ENCODE peak calls at places on chromosomes 3 and 15, in five cellular contexts. One of them, this sample, is unnamed. For H3K36me3 and H3K4me1, the result is how much of the 10 kb centered on the place peaks cover.

GRCh38 chr15:78712797-78713515 is 71.9 kb upstream of the CHRNB4 start:
- DNase-seq in sigmoid colon: no peak
- DNase-seq in gastrocnemius medialis: no peak
- DNase-seq in body of pancreas: no peak
- DNase-seq in endothelial cell of umbilical vein: no peak
- DNase-seq in this sample: no peak

GRCh38 chr15:94930945-94931344 is 699.6 kb downstream of the MCTP2 start:
- DNase-seq in gastrocnemius medialis: no peak
- DNase-seq in body of pancreas: no peak
- DNase-seq in sigmoid colon: no peak
- DNase-seq in endothelial cell of umbilical vein: no peak
- DNase-seq in this sample: no peak

GRCh38 chr3:152317956-152318355 is 49.2 kb downstream of the MBNL1 start:
- DNase-seq in endothelial cell of umbilical vein: peak
- DNase-seq in sigmoid colon: no peak
- DNase-seq in body of pancreas: no peak
- DNase-seq in gastrocnemius medialis: no peak
- DNase-seq in this sample: no peak

GRCh38 chr15:69457304-69458280 is 5.0 kb downstream of the RPLP1 start:
- DNase-seq in body of pancreas: no peak
- DNase-seq in gastrocnemius medialis: peak
- DNase-seq in endothelial cell of umbilical vein: no peak
- DNase-seq in sigmoid colon: no peak
- DNase-seq in this sample: no peak

GRCh38 chr3:54122046-54122801 is at the start of gene CACNA2D3:
- DNase-seq in body of pancreas: no peak
- DNase-seq in sigmoid colon: peak
- DNase-seq in gastrocnemius medialis: peak
- DNase-seq in endothelial cell of umbilical vein: no peak
- DNase-seq in this sample: no peak

GRCh38 chr15:96889734-96890480 is 559.4 kb downstream of the NR2F2 start:
- DNase-seq in endothelial cell of umbilical vein: peak
- DNase-seq in body of pancreas: no peak
- DNase-seq in sigmoid colon: no peak
- DNase-seq in gastrocnemius medialis: no peak
- DNase-seq in this sample: peak

GRCh38 chr3:188947401-188947982 is 224.3 kb upstream of the TPRG1 start:
- DNase-seq in endothelial cell of umbilical vein: peak
- DNase-seq in body of pancreas: peak
- DNase-seq in gastrocnemius medialis: peak
- DNase-seq in sigmoid colon: peak
- DNase-seq in this sample: peak

GRCh38 chr3:155554777-155555445 is 190.0 kb downstream of the PLCH1 start:
- DNase-seq in gastrocnemius medialis: no peak
- DNase-seq in sigmoid colon: no peak
- DNase-seq in body of pancreas: peak
- DNase-seq in endothelial cell of umbilical vein: no peak
- DNase-seq in this sample: no peak

GRCh38 chr3:49352286-49352685 is 5.9 kb downstream of the GPX1 start:
- DNase-seq in body of pancreas: no peak
- DNase-seq in sigmoid colon: no peak
- DNase-seq in gastrocnemius medialis: no peak
- DNase-seq in endothelial cell of umbilical vein: peak
- DNase-seq in this sample: no peak

GRCh38 chr3:69324362-69325025 is 61.4 kb downstream of the FRMD4B start:
- DNase-seq in gastrocnemius medialis: no peak
- DNase-seq in endothelial cell of umbilical vein: no peak
- DNase-seq in body of pancreas: no peak
- DNase-seq in sigmoid colon: no peak
- DNase-seq in this sample: no peak

GRCh38 chr15:67143646-67144045 is 78.2 kb downstream of the SMAD3 start:
- DNase-seq in sigmoid colon: peak
- DNase-seq in endothelial cell of umbilical vein: no peak
- DNase-seq in body of pancreas: no peak
- DNase-seq in gastrocnemius medialis: no peak
- DNase-seq in this sample: peak

GRCh38 chr15:62392411-62392810 is 227.3 kb upstream of the C2CD4B start:
- DNase-seq in endothelial cell of umbilical vein: no peak
- DNase-seq in sigmoid colon: no peak
- DNase-seq in body of pancreas: peak
- DNase-seq in gastrocnemius medialis: peak
- DNase-seq in this sample: no peak

GRCh38 chr3:71299160-71299559 is 284.4 kb downstream of the FOXP1 start:
- DNase-seq in endothelial cell of umbilical vein: no peak
- DNase-seq in sigmoid colon: no peak
- DNase-seq in gastrocnemius medialis: no peak
- DNase-seq in body of pancreas: no peak
- DNase-seq in this sample: no peak

GRCh38 chr3:196207833-196208607 is 3.2 kb downstream of the ZDHHC19 start:
- DNase-seq in endothelial cell of umbilical vein: no peak
- DNase-seq in sigmoid colon: no peak
- DNase-seq in gastrocnemius medialis: no peak
- DNase-seq in body of pancreas: no peak
- DNase-seq in this sample: no peak

GRCh38 chr15:96767703-96768434 is 437.4 kb downstream of the NR2F2 start:
- DNase-seq in endothelial cell of umbilical vein: no peak
- DNase-seq in gastrocnemius medialis: no peak
- DNase-seq in body of pancreas: no peak
- DNase-seq in sigmoid colon: no peak
- DNase-seq in this sample: no peak

GRCh38 chr3:197339841-197340520 is 41.6 kb upstream of the DLG1 start:
- DNase-seq in endothelial cell of umbilical vein: no peak
- DNase-seq in body of pancreas: no peak
- DNase-seq in gastrocnemius medialis: no peak
- DNase-seq in sigmoid colon: no peak
- DNase-seq in this sample: no peak

GRCh38 chr3:23552506-23552905 is 253.2 kb upstream of the UBE2E1 start:
- DNase-seq in sigmoid colon: no peak
- DNase-seq in body of pancreas: no peak
- DNase-seq in endothelial cell of umbilical vein: no peak
- DNase-seq in gastrocnemius medialis: no peak
- DNase-seq in this sample: no peak

GRCh38 chr3:108554233-108554632 is 35.0 kb downstream of the CIP2A start:
- DNase-seq in gastrocnemius medialis: no peak
- DNase-seq in body of pancreas: no peak
- DNase-seq in endothelial cell of umbilical vein: no peak
- DNase-seq in sigmoid colon: no peak
- DNase-seq in this sample: no peak

GRCh38 chr15:101122806-101123205 is 129.0 kb downstream of the CHSY1 start:
- DNase-seq in sigmoid colon: no peak
- DNase-seq in body of pancreas: no peak
- DNase-seq in gastrocnemius medialis: no peak
- DNase-seq in endothelial cell of umbilical vein: no peak
- DNase-seq in this sample: no peak

GRCh38 chr15:62495670-62496328 is 330.7 kb upstream of the C2CD4B start:
- DNase-seq in endothelial cell of umbilical vein: no peak
- DNase-seq in gastrocnemius medialis: no peak
- DNase-seq in body of pancreas: peak
- DNase-seq in sigmoid colon: peak
- DNase-seq in this sample: peak

GRCh38 chr3:197417451-197417850 is 119.0 kb upstream of the DLG1 start:
- DNase-seq in endothelial cell of umbilical vein: no peak
- DNase-seq in body of pancreas: no peak
- DNase-seq in gastrocnemius medialis: no peak
- DNase-seq in sigmoid colon: peak
- DNase-seq in this sample: no peak

GRCh38 chr3:56960234-56960917 is 100.1 kb upstream of the SPATA12 start:
- DNase-seq in body of pancreas: no peak
- DNase-seq in sigmoid colon: no peak
- DNase-seq in gastrocnemius medialis: no peak
- DNase-seq in endothelial cell of umbilical vein: no peak
- DNase-seq in this sample: no peak

GRCh38 chr3:139657936-139658335 is 19.8 kb downstream of the NMNAT3 start:
- DNase-seq in body of pancreas: no peak
- DNase-seq in sigmoid colon: no peak
- DNase-seq in endothelial cell of umbilical vein: no peak
- DNase-seq in gastrocnemius medialis: no peak
- DNase-seq in this sample: no peak

GRCh38 chr3:141840737-141841544 is 35.5 kb upstream of the ATP1B3 start:
- DNase-seq in sigmoid colon: no peak
- DNase-seq in gastrocnemius medialis: no peak
- DNase-seq in endothelial cell of umbilical vein: peak
- DNase-seq in body of pancreas: no peak
- DNase-seq in this sample: no peak

GRCh38 chr15:20341901-20342605 is 199.5 kb downstream of the GOLGA6L6 start:
- DNase-seq in gastrocnemius medialis: no peak
- DNase-seq in body of pancreas: peak
- DNase-seq in endothelial cell of umbilical vein: peak
- DNase-seq in sigmoid colon: peak
- DNase-seq in this sample: peak

GRCh38 chr3:95297586-95297985 is 1234.7 kb downstream of the NSUN3 start:
- DNase-seq in endothelial cell of umbilical vein: no peak
- DNase-seq in body of pancreas: no peak
- DNase-seq in gastrocnemius medialis: no peak
- DNase-seq in sigmoid colon: no peak
- DNase-seq in this sample: no peak

GRCh38 chr3:63809607-63810006 is 9.5 kb upstream of the C3orf49 start:
- DNase-seq in endothelial cell of umbilical vein: no peak
- DNase-seq in sigmoid colon: no peak
- DNase-seq in body of pancreas: no peak
- DNase-seq in gastrocnemius medialis: no peak
- DNase-seq in this sample: no peak

DNA sequence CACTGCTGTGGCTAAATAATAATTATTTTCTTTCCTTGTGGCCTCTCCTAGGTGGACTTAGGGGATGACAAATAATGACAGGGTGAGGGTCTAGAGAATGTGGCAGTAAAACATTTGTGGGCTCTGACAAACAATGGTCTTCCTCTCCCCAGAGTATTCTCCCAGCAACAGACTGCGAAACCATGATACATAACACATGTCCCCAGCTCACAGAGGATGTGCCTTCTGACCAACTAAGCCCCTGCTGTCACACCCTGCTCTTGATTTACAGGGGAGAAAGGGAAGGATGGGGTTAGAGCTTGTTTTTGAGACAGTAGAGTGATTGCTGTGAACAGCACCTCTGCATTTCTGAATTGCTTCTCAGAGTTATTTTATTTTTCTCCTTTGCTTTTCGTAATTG is 116.6 kb upstream of the CTDSPL start:
- DNase-seq in endothelial cell of umbilical vein: no peak
- DNase-seq in body of pancreas: no peak
- DNase-seq in sigmoid colon: no peak
- DNase-seq in gastrocnemius medialis: no peak
- DNase-seq in this sample: no peak
- H3K36me3 ChIP-seq in endothelial cell of umbilical vein: under half
- H3K36me3 ChIP-seq in body of pancreas: under half
- H3K36me3 ChIP-seq in sigmoid colon: under half
- H3K36me3 ChIP-seq in gastrocnemius medialis: under half
- H3K36me3 ChIP-seq in this sample: under half

GRCh38 chr15:81848701-81849100 is 197.1 kb downstream of the MEX3B start:
- DNase-seq in endothelial cell of umbilical vein: no peak
- DNase-seq in sigmoid colon: no peak
- DNase-seq in gastrocnemius medialis: no peak
- DNase-seq in body of pancreas: no peak
- DNase-seq in this sample: no peak
- H3K4me1 ChIP-seq in endothelial cell of umbilical vein: under half
- H3K4me1 ChIP-seq in sigmoid colon: under half
- H3K4me1 ChIP-seq in gastrocnemius medialis: under half
- H3K4me1 ChIP-seq in body of pancreas: under half
- H3K4me1 ChIP-seq in this sample: under half

DNA sequence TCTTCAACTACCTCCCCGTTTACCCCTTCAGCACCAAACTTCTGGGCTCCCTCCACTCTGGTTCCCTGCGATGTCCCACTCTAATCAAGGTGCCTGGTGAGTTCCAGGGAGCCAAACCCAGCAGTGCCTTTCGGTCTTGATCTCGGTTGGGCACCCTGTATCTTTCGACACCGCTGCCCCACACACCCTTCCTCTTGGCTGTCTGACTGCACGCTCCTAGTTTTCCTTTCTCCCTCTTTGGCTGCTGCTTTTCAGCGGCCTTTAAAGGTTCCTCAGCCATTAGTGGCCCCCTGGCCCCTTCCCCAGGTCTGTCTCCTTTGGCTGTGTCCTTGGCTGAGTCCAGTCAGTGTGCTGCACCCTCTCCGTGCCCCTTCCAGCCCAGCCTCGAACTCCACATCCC is 784 bp downstream of the TTLL3 start:
- DNase-seq in gastrocnemius medialis: no peak
- DNase-seq in sigmoid colon: no peak
- DNase-seq in body of pancreas: no peak
- DNase-seq in endothelial cell of umbilical vein: no peak
- DNase-seq in this sample: no peak
- TF ChIP-seq POLR2A in gastrocnemius medialis: no peak
- TF ChIP-seq POLR2A in sigmoid colon: no peak
- TF ChIP-seq POLR2A in body of pancreas: no peak
- TF ChIP-seq POLR2A in endothelial cell of umbilical vein: no peak
- TF ChIP-seq POLR2A in this sample: no peak

GRCh38 chr3:16350953-16351318 is 85.9 kb downstream of the OXNAD1 start:
- DNase-seq in body of pancreas: no peak
- DNase-seq in endothelial cell of umbilical vein: no peak
- DNase-seq in gastrocnemius medialis: no peak
- DNase-seq in sigmoid colon: no peak
- DNase-seq in this sample: no peak

GRCh38 chr3:16350041-16350952 is 85.3 kb downstream of the OXNAD1 start:
- DNase-seq in sigmoid colon: no peak
- DNase-seq in gastrocnemius medialis: no peak
- DNase-seq in endothelial cell of umbilical vein: no peak
- DNase-seq in body of pancreas: no peak
- DNase-seq in this sample: no peak

GRCh38 chr3:16343101-16343500 is 78.1 kb downstream of the OXNAD1 start:
- DNase-seq in endothelial cell of umbilical vein: no peak
- DNase-seq in sigmoid colon: no peak
- DNase-seq in gastrocnemius medialis: no peak
- DNase-seq in body of pancreas: no peak
- DNase-seq in this sample: no peak

GRCh38 chr3:16347548-16347947 is 82.5 kb downstream of the OXNAD1 start:
- DNase-seq in sigmoid colon: no peak
- DNase-seq in body of pancreas: no peak
- DNase-seq in gastrocnemius medialis: no peak
- DNase-seq in endothelial cell of umbilical vein: no peak
- DNase-seq in this sample: no peak

DNA sequence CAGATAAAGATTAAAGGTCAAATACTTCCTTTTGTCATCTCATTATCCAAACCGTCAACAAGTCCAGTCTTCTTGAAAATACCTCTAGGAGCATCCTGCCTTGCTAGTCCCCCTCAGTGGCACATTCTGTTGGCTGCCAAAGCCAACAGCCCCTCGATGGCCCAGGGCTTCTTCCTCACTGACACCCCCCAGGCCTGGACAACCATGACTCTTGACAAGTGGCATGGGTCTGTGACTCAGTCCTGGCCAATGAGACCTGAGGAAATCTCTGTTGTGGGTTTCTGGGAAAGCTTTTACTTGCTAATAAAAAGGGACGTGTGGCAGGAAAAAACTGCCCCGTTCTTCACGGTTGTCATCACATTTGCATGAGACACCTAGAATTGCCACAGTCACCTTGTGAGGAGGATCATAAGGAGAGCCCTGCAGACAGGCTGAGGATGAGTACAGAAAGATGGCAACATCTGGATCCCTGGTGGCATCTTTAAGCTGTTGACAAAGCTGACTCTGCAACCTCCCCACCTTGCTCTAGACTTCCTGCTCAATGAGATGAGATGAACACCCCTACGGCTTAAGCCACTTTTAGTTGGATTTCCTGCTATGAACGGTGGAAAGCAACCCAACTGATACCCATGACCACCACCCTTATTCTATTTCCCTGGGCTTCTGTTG is 81.5 kb downstream of the OXNAD1 start:
- DNase-seq in sigmoid colon: no peak
- DNase-seq in body of pancreas: no peak
- DNase-seq in endothelial cell of umbilical vein: no peak
- DNase-seq in gastrocnemius medialis: no peak
- DNase-seq in this sample: no peak
- H3K36me3 ChIP-seq in sigmoid colon: under half
- H3K36me3 ChIP-seq in body of pancreas: under half
- H3K36me3 ChIP-seq in endothelial cell of umbilical vein: under half
- H3K36me3 ChIP-seq in gastrocnemius medialis: under half
- H3K36me3 ChIP-seq in this sample: under half

GRCh38 chr3:21435871-21436270 is 315.1 kb downstream of the ZNF385D start:
- DNase-seq in body of pancreas: peak
- DNase-seq in sigmoid colon: no peak
- DNase-seq in endothelial cell of umbilical vein: peak
- DNase-seq in gastrocnemius medialis: no peak
- DNase-seq in this sample: no peak
- H3K4me1 ChIP-seq in body of pancreas: under half
- H3K4me1 ChIP-seq in sigmoid colon: under half
- H3K4me1 ChIP-seq in endothelial cell of umbilical vein: under half
- H3K4me1 ChIP-seq in gastrocnemius medialis: under half
- H3K4me1 ChIP-seq in this sample: under half

This sample was measured in uterus.